ENCODE peak calls at places on chromosomes 7 and 10, in four cellular contexts. H is mammary epithelial cell, D is IMR-90, F is A549. U is an unnamed sample. For H3K4me1, the result is how much of the 10 kb centered on the place peaks cover.

GRCh38 chr7:111082351-111082750 is 8.6 kb upstream of the LRRN3 start:
- DNase-seq in F (no peak), H (no peak), D (peak), U (no peak)

GRCh38 chr7:18064242-18064838 is 36.7 kb upstream of the PRPS1L1 start:
- DNase-seq in H (peak), D (no peak), F (peak), U (peak)

GRCh38 chr7:138352570-138353461 is 107.2 kb upstream of the TRIM24 start:
- DNase-seq in H (no peak), F (peak), D (no peak), U (peak)

GRCh38 chr7:1480670-1481069 is 21.4 kb upstream of the MICALL2 start:
- DNase-seq in D (no peak), H (no peak), F (no peak), U (no peak)

GRCh38 chr10:63217120-63217605 is 84.0 kb downstream of the NRBF2 start:
- DNase-seq in F (peak), D (peak), H (peak), U (peak)

GRCh38 chr10:45468110-45468509 is 94.1 kb downstream of the ALOX5 start:
- DNase-seq in H (no peak), D (no peak), F (no peak), U (no peak)

GRCh38 chr10:17454181-17454800 is at the start of gene ST8SIA6:
- DNase-seq in D (peak), F (peak), H (peak), U (peak)

GRCh38 chr10:58704226-58705200 is 191.8 kb downstream of the BICC1 start:
- DNase-seq in D (peak), H (peak), F (no peak), U (no peak)

GRCh38 chr7:103877565-103877964 is 111.9 kb downstream of the RELN start:
- DNase-seq in F (no peak), H (no peak), D (no peak), U (no peak)

GRCh38 chr10:110083884-110084283 is 76.1 kb downstream of the ADD3 start:
- DNase-seq in D (peak), H (peak), F (peak), U (peak)

GRCh38 chr7:55570939-55571338 is 1.4 kb downstream of the VOPP1 start:
- DNase-seq in F (no peak), D (peak), H (peak), U (no peak)

GRCh38 chr10:127989481-127989964 is 82.6 kb downstream of the PTPRE start:
- DNase-seq in H (no peak), D (no peak), F (no peak), U (no peak)

GRCh38 chr10:45080321-45080720 is 79.6 kb downstream of the ZNF22 start:
- DNase-seq in H (no peak), D (no peak), F (no peak), U (no peak)

GRCh38 chr10:116689096-116689495 is 53.3 kb downstream of the HSPA12A start:
- DNase-seq in D (no peak), F (no peak), H (no peak), U (no peak)

GRCh38 chr7:19670806-19671205 is 38.0 kb downstream of the POLR1F start:
- DNase-seq in H (no peak), F (no peak), D (no peak), U (no peak)

GRCh38 chr7:102398543-102398942 is 2.4 kb downstream of the PRKRIP1 start:
- DNase-seq in D (no peak), H (no peak), F (no peak), U (no peak)

GRCh38 chr10:36141786-36142560 is 499.9 kb upstream of the FZD8 start:
- DNase-seq in F (no peak), D (no peak), H (no peak), U (no peak)

GRCh38 chr10:126846469-126846868 is 58.8 kb upstream of the DOCK1 start:
- DNase-seq in D (no peak), F (no peak), H (no peak), U (no peak)

GRCh38 chr10:12608761-12609160 is 259.4 kb downstream of the CAMK1D start:
- DNase-seq in F (no peak), D (no peak), H (no peak), U (no peak)

GRCh38 chr10:12602557-12602956 is 253.2 kb downstream of the CAMK1D start:
- DNase-seq in F (no peak), H (no peak), D (no peak), U (no peak)

GRCh38 chr10:12603766-12604470 is 254.6 kb downstream of the CAMK1D start:
- DNase-seq in H (no peak), F (no peak), D (no peak), U (peak)

GRCh38 chr10:12606461-12606860 is 257.1 kb downstream of the CAMK1D start:
- DNase-seq in H (no peak), F (no peak), D (no peak), U (no peak)

GRCh38 chr10:12605580-12606405 is 256.4 kb downstream of the CAMK1D start:
- DNase-seq in H (peak), F (peak), D (peak), U (peak)
- H3K4me1 ChIP-seq in H (under half), F (under half), D (under half), U (under half)

GRCh38 chr7:151076863-151077704 is 3.5 kb downstream of the FASTK start:
- DNase-seq in D (no peak), H (no peak), F (peak), U (no peak)
- H3K4me2 ChIP-seq in D (no peak), H (no peak), F (no peak), U (no peak)

DNA sequence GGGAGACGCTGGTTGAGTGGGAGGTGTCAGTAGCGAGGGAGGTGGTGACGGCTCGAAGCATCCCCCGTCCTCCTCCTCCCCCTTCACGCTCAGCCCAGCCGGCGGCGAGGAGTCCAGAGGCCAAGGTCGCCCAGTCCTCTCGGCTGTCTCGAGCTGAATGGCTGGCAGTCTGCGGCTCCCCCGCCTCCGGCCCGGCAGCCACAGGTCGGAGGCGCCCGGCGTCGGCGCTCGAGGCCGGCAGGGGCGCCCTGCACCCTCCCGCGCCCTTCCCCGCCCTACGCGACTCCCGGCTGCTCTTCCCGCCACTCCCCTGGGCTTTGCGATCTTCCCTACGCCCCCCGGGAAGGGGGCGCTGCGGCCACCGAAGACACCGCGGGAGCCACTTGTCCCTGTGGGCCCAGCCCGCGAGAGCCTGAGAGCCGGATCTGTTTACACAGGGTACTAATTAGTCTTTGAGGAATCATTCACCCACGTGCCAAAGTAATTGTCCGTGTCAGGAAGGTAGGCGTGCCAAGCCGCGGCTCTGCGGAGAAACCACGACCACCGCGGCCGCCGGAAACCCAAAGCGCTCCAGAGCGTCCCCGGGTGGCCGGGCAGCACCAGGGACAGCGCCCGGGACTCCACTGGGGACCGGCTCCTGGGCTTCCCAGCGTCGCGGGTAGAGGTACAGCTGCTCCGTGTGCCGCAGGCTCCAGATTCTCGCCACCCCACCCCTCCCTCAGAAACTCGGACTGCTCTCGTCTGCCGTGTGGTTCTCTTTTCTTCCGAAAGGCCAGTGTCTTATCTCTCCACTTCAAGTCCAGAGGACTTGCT is at the start of gene NXPH1:
- DNase-seq in F (no peak), D (no peak), H (no peak), U (peak)
- TF ChIP-seq CTCF in F (no peak), D (no peak), H (no peak), U (no peak)

GRCh38 chr7:114986181-114986800 is 64.4 kb downstream of the MDFIC start:
- DNase-seq in D (no peak), F (no peak), H (peak), U (no peak)
- H3K4me1 ChIP-seq in D (under half), F (half or more), H (under half), U (under half)

GRCh38 chr10:122475581-122475980 is 14.2 kb downstream of the HTRA1 start:
- DNase-seq in D (peak), F (no peak), H (no peak), U (no peak)
- H3K4me2 ChIP-seq in D (peak), F (no peak), H (peak), U (no peak)

GRCh38 chr7:50795831-50796230 is 13.1 kb upstream of the GRB10 start:
- DNase-seq in H (no peak), F (peak), D (no peak), U (no peak)
- TF ChIP-seq CTCF in H (no peak), F (peak), D (no peak), U (peak)

GRCh38 chr7:151984612-151985011 is 28.4 kb downstream of the GALNTL5 start:
- DNase-seq in D (no peak), F (no peak), H (no peak), U (no peak)
- H3K4me1 ChIP-seq in D (under half), F (under half), H (under half), U (under half)

GRCh38 chr10:106999118-106999707 is 165.3 kb downstream of the SORCS1 start:
- DNase-seq in F (no peak), D (no peak), H (no peak), U (no peak)

GRCh38 chr10:106992064-106992463 is 172.4 kb downstream of the SORCS1 start:
- DNase-seq in D (no peak), H (no peak), F (no peak), U (no peak)

GRCh38 chr10:106996510-106996909 is 168.0 kb downstream of the SORCS1 start:
- DNase-seq in H (no peak), D (no peak), F (no peak), U (no peak)

DNA sequence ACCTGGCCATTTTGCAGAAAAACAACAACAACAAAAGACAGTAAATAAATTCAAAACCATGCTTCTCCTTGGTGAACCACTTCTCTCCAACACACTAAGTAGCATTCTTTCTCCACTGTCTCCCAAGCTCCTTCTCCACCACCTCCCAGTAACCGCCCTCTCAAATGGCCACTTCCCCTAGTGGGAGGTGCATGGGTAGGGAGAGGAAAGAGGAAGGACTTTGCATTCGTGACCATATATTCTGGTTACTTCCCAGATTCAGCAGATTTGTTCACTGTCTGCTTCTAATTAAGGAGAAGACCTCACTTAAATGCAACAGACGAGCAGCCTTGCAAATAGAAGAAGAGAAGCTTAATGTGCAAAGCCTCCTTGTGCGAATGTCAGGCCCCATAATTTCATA is 166.8 kb downstream of the SORCS1 start:
- DNase-seq in H (no peak), D (no peak), F (no peak), U (no peak)
- H3K4me2 ChIP-seq in H (no peak), D (no peak), F (no peak), U (no peak)

DNA sequence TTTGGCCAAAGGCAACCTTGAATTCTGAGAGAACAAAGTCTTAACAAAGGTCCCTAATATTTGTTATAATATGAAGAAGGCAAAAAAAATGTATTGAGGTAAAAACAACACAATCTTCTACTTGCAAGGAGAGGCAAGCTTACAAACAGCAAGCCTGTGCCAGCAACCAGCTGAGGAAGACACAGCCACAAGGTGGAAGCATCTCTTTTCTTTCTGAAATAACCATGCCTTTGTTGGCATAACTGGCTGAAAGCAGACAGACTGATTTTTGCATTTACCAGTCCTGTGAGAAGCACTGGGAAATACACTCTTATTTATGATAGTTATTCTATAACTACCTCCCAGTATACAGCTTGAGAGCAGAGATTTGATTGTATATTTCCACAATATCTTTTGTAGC is 292.0 kb downstream of the PHTF2 start:
- DNase-seq in D (peak), H (no peak), F (peak), U (no peak)
- TF ChIP-seq CTCF in D (no peak), H (no peak), F (no peak), U (peak)

GRCh38 chr7:98291717-98292116 is 10.2 kb downstream of the BRI3 start:
- DNase-seq in H (no peak), F (no peak), D (no peak), U (peak)
- H3K4me1 ChIP-seq in H (under half), F (under half), D (under half), U (under half)

U was measured in hepatocyte.